ENCODE peak calls at places on chromosome 1, in eight cellular contexts. One of them, this sample, is unnamed. For H3K4me1, the result is how much of the 10 kb centered on the place peaks cover.

GRCh38 chr1:150110066-150110465 is 39.6 kb upstream of the PLEKHO1 start:
- DNase-seq in transverse colon: no peak
- DNase-seq in upper lobe of left lung: no peak
- DNase-seq in A549: no peak
- DNase-seq in SK-N-SH: no peak
- DNase-seq in HepG2: no peak
- DNase-seq in suprapubic skin: no peak
- DNase-seq in tibial nerve: no peak
- DNase-seq in this sample: no peak

GRCh38 chr1:76035053-76035452 is 39.5 kb upstream of the ST6GALNAC3 start:
- DNase-seq in transverse colon: no peak
- DNase-seq in upper lobe of left lung: no peak
- DNase-seq in A549: no peak
- DNase-seq in SK-N-SH: peak
- DNase-seq in HepG2: peak
- DNase-seq in suprapubic skin: no peak
- DNase-seq in tibial nerve: no peak
- DNase-seq in this sample: no peak

GRCh38 chr1:108200627-108201106 is 524 bp upstream of the SLC25A24 start:
- DNase-seq in transverse colon: peak
- DNase-seq in upper lobe of left lung: no peak
- DNase-seq in A549: peak
- DNase-seq in SK-N-SH: peak
- DNase-seq in HepG2: peak
- DNase-seq in suprapubic skin: no peak
- DNase-seq in tibial nerve: no peak
- DNase-seq in this sample: no peak

GRCh38 chr1:203600782-203601513 is 25.7 kb upstream of the ATP2B4 start:
- DNase-seq in transverse colon: no peak
- DNase-seq in upper lobe of left lung: no peak
- DNase-seq in A549: no peak
- DNase-seq in SK-N-SH: no peak
- DNase-seq in HepG2: no peak
- DNase-seq in suprapubic skin: no peak
- DNase-seq in tibial nerve: no peak
- DNase-seq in this sample: peak

GRCh38 chr1:119870917-119871486 is 25.3 kb downstream of the ADAM30 start:
- DNase-seq in transverse colon: peak
- DNase-seq in upper lobe of left lung: peak
- DNase-seq in A549: peak
- DNase-seq in SK-N-SH: peak
- DNase-seq in HepG2: peak
- DNase-seq in suprapubic skin: peak
- DNase-seq in tibial nerve: peak
- DNase-seq in this sample: peak

GRCh38 chr1:33368431-33368830 is 47.5 kb upstream of the A3GALT2 start:
- DNase-seq in transverse colon: no peak
- DNase-seq in upper lobe of left lung: no peak
- DNase-seq in A549: no peak
- DNase-seq in SK-N-SH: no peak
- DNase-seq in HepG2: no peak
- DNase-seq in suprapubic skin: peak
- DNase-seq in tibial nerve: no peak
- DNase-seq in this sample: no peak

GRCh38 chr1:53271446-53272090 is 33.2 kb upstream of the MAGOH start:
- DNase-seq in transverse colon: no peak
- DNase-seq in upper lobe of left lung: no peak
- DNase-seq in A549: no peak
- DNase-seq in SK-N-SH: no peak
- DNase-seq in HepG2: no peak
- DNase-seq in suprapubic skin: peak
- DNase-seq in tibial nerve: no peak
- DNase-seq in this sample: no peak

GRCh38 chr1:62689524-62689923 is 1.3 kb upstream of the DOCK7 start:
- DNase-seq in transverse colon: no peak
- DNase-seq in upper lobe of left lung: no peak
- DNase-seq in A549: no peak
- DNase-seq in SK-N-SH: no peak
- DNase-seq in HepG2: peak
- DNase-seq in suprapubic skin: no peak
- DNase-seq in tibial nerve: no peak
- DNase-seq in this sample: no peak

GRCh38 chr1:1561801-1562470 is 12.7 kb downstream of the SSU72 start:
- DNase-seq in transverse colon: no peak
- DNase-seq in upper lobe of left lung: no peak
- DNase-seq in A549: no peak
- DNase-seq in SK-N-SH: no peak
- DNase-seq in HepG2: no peak
- DNase-seq in suprapubic skin: no peak
- DNase-seq in tibial nerve: no peak
- DNase-seq in this sample: no peak

GRCh38 chr1:3366181-3367051 is 88.0 kb upstream of the ARHGEF16 start:
- DNase-seq in transverse colon: no peak
- DNase-seq in upper lobe of left lung: peak
- DNase-seq in A549: no peak
- DNase-seq in SK-N-SH: no peak
- DNase-seq in HepG2: peak
- DNase-seq in suprapubic skin: no peak
- DNase-seq in tibial nerve: no peak
- DNase-seq in this sample: no peak

GRCh38 chr1:159999204-159999603 is 32.6 kb downstream of the PIGM start:
- DNase-seq in transverse colon: no peak
- DNase-seq in upper lobe of left lung: no peak
- DNase-seq in A549: no peak
- DNase-seq in SK-N-SH: no peak
- DNase-seq in HepG2: no peak
- DNase-seq in suprapubic skin: no peak
- DNase-seq in tibial nerve: no peak
- DNase-seq in this sample: no peak

GRCh38 chr1:21280011-21280471 is 10.2 kb downstream of the ECE1 start:
- DNase-seq in transverse colon: peak
- DNase-seq in upper lobe of left lung: no peak
- DNase-seq in A549: no peak
- DNase-seq in SK-N-SH: no peak
- DNase-seq in HepG2: no peak
- DNase-seq in suprapubic skin: no peak
- DNase-seq in tibial nerve: no peak
- DNase-seq in this sample: no peak

GRCh38 chr1:114956570-114956969 is 73.1 kb upstream of the TSHB start:
- DNase-seq in transverse colon: no peak
- DNase-seq in upper lobe of left lung: no peak
- DNase-seq in A549: no peak
- DNase-seq in SK-N-SH: no peak
- DNase-seq in HepG2: peak
- DNase-seq in suprapubic skin: no peak
- DNase-seq in tibial nerve: no peak
- DNase-seq in this sample: no peak

GRCh38 chr1:10649484-10650201 is 146.8 kb downstream of the CASZ1 start:
- DNase-seq in transverse colon: no peak
- DNase-seq in upper lobe of left lung: peak
- DNase-seq in A549: no peak
- DNase-seq in SK-N-SH: no peak
- DNase-seq in HepG2: no peak
- DNase-seq in suprapubic skin: no peak
- DNase-seq in tibial nerve: no peak
- DNase-seq in this sample: no peak

GRCh38 chr1:10652626-10653025 is 143.8 kb downstream of the CASZ1 start:
- DNase-seq in transverse colon: no peak
- DNase-seq in upper lobe of left lung: no peak
- DNase-seq in A549: no peak
- DNase-seq in SK-N-SH: no peak
- DNase-seq in HepG2: no peak
- DNase-seq in suprapubic skin: no peak
- DNase-seq in tibial nerve: no peak
- DNase-seq in this sample: no peak

GRCh38 chr1:10651793-10652192 is 144.7 kb downstream of the CASZ1 start:
- DNase-seq in transverse colon: no peak
- DNase-seq in upper lobe of left lung: peak
- DNase-seq in A549: no peak
- DNase-seq in SK-N-SH: no peak
- DNase-seq in HepG2: no peak
- DNase-seq in suprapubic skin: no peak
- DNase-seq in tibial nerve: no peak
- DNase-seq in this sample: no peak

GRCh38 chr1:10650591-10651216 is 145.7 kb downstream of the CASZ1 start:
- DNase-seq in transverse colon: no peak
- DNase-seq in upper lobe of left lung: peak
- DNase-seq in A549: no peak
- DNase-seq in SK-N-SH: no peak
- DNase-seq in HepG2: no peak
- DNase-seq in suprapubic skin: no peak
- DNase-seq in tibial nerve: no peak
- DNase-seq in this sample: no peak

GRCh38 chr1:10651377-10651776 is 145.1 kb downstream of the CASZ1 start:
- DNase-seq in transverse colon: no peak
- DNase-seq in upper lobe of left lung: no peak
- DNase-seq in A549: no peak
- DNase-seq in SK-N-SH: no peak
- DNase-seq in HepG2: peak
- DNase-seq in suprapubic skin: no peak
- DNase-seq in tibial nerve: no peak
- DNase-seq in this sample: no peak
- TF ChIP-seq EP300 in transverse colon: no peak
- TF ChIP-seq EP300 in upper lobe of left lung: no peak
- TF ChIP-seq EP300 in A549: no peak
- TF ChIP-seq EP300 in SK-N-SH: no peak
- TF ChIP-seq EP300 in HepG2: no peak
- TF ChIP-seq EP300 in suprapubic skin: no peak
- TF ChIP-seq EP300 in tibial nerve: no peak
- TF ChIP-seq EP300 in this sample: no peak

DNA sequence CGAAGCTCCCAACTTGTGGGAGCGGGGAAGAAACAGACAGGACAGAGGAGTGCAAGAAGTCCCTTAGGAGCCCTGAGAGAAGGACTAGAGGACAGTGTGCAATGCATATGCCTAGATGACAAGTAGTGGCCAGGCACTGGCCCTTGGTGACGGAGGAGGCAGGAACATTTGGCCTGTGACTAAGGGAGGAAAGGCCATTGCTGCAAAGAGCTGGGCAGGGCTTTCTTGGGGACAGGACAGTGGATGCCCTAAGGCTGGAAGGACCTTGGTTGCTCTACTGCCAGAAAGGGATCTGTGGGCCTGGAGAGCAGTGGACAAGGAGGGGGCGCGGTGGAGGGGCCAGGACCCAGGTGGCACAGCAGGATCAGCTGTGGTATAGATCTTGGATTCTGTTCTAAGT is 481.3 kb downstream of the CAMTA1 start:
- DNase-seq in transverse colon: no peak
- DNase-seq in upper lobe of left lung: no peak
- DNase-seq in A549: no peak
- DNase-seq in SK-N-SH: no peak
- DNase-seq in HepG2: no peak
- DNase-seq in suprapubic skin: peak
- DNase-seq in tibial nerve: no peak
- DNase-seq in this sample: no peak
- H3K4me1 ChIP-seq in transverse colon: under half
- H3K4me1 ChIP-seq in upper lobe of left lung: under half
- H3K4me1 ChIP-seq in A549: half or more
- H3K4me1 ChIP-seq in SK-N-SH: under half
- H3K4me1 ChIP-seq in HepG2: under half
- H3K4me1 ChIP-seq in suprapubic skin: under half
- H3K4me1 ChIP-seq in tibial nerve: under half
- H3K4me1 ChIP-seq in this sample: under half

GRCh38 chr1:36924282-36924791 is 110.0 kb downstream of the GRIK3 start:
- DNase-seq in transverse colon: no peak
- DNase-seq in upper lobe of left lung: no peak
- DNase-seq in A549: no peak
- DNase-seq in SK-N-SH: peak
- DNase-seq in HepG2: peak
- DNase-seq in suprapubic skin: no peak
- DNase-seq in tibial nerve: peak
- DNase-seq in this sample: peak

GRCh38 chr1:36920801-36921405 is 113.4 kb downstream of the GRIK3 start:
- DNase-seq in transverse colon: no peak
- DNase-seq in upper lobe of left lung: peak
- DNase-seq in A549: no peak
- DNase-seq in SK-N-SH: no peak
- DNase-seq in HepG2: no peak
- DNase-seq in suprapubic skin: peak
- DNase-seq in tibial nerve: no peak
- DNase-seq in this sample: peak

GRCh38 chr1:36922593-36923251 is 111.6 kb downstream of the GRIK3 start:
- DNase-seq in transverse colon: no peak
- DNase-seq in upper lobe of left lung: no peak
- DNase-seq in A549: no peak
- DNase-seq in SK-N-SH: no peak
- DNase-seq in HepG2: no peak
- DNase-seq in suprapubic skin: peak
- DNase-seq in tibial nerve: no peak
- DNase-seq in this sample: peak

GRCh38 chr1:36920371-36920770 is 113.9 kb downstream of the GRIK3 start:
- DNase-seq in transverse colon: no peak
- DNase-seq in upper lobe of left lung: no peak
- DNase-seq in A549: no peak
- DNase-seq in SK-N-SH: no peak
- DNase-seq in HepG2: no peak
- DNase-seq in suprapubic skin: peak
- DNase-seq in tibial nerve: no peak
- DNase-seq in this sample: peak

DNA sequence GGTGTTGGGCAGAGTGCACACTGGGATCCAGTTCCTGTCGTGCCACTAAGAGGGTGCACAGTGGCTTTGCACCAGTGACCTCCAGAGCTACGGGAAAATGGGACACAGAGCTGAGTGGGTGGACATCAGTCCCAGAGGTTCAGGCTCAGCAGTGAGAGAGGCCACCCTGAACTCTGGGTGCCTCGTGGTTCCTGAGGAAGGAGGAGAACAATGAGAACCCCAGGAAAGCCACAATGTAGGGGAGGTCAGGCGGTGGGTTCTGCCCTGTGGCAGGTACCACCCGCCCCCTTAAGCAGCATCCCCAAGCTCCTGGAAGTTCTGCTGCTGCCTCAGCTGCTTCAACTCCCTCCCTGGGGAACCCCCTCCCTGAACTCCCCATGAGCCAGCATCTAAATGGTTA is 112.2 kb downstream of the GRIK3 start:
- DNase-seq in transverse colon: no peak
- DNase-seq in upper lobe of left lung: no peak
- DNase-seq in A549: no peak
- DNase-seq in SK-N-SH: no peak
- DNase-seq in HepG2: no peak
- DNase-seq in suprapubic skin: peak
- DNase-seq in tibial nerve: no peak
- DNase-seq in this sample: peak
- TF ChIP-seq EP300 in transverse colon: no peak
- TF ChIP-seq EP300 in upper lobe of left lung: no peak
- TF ChIP-seq EP300 in A549: no peak
- TF ChIP-seq EP300 in SK-N-SH: no peak
- TF ChIP-seq EP300 in HepG2: no peak
- TF ChIP-seq EP300 in suprapubic skin: no peak
- TF ChIP-seq EP300 in tibial nerve: no peak
- TF ChIP-seq EP300 in this sample: no peak

DNA sequence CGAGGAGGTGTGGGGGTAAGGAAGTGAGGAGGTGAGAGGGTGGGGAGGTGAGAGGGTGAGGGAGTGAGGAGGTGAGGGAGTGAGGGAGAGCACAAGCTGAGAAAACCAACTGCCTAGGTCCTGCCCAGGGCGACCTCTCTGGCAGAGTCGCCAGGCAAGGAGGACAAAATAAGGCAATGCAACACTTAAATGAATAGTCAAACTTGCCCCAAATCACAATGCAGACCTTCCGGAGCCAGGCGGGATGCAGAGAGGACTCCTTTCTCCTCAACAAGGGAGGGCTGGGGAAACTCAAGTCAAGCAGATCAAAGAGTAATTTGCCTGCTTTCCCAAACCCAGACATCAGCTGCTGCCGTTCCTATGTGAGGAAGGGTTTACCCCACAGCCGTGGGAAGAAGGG is 86.0 kb downstream of the CCDC185 start:
- DNase-seq in transverse colon: no peak
- DNase-seq in upper lobe of left lung: no peak
- DNase-seq in A549: no peak
- DNase-seq in SK-N-SH: no peak
- DNase-seq in HepG2: no peak
- DNase-seq in suprapubic skin: no peak
- DNase-seq in tibial nerve: no peak
- DNase-seq in this sample: no peak
- H3K4me1 ChIP-seq in transverse colon: under half
- H3K4me1 ChIP-seq in upper lobe of left lung: under half
- H3K4me1 ChIP-seq in A549: under half
- H3K4me1 ChIP-seq in SK-N-SH: under half
- H3K4me1 ChIP-seq in HepG2: under half
- H3K4me1 ChIP-seq in suprapubic skin: under half
- H3K4me1 ChIP-seq in tibial nerve: under half
- H3K4me1 ChIP-seq in this sample: under half

This sample was measured in sigmoid colon.